ENCODE peak calls at places on chromosomes 11 and 22, in ten cellular contexts. One of them, this sample, is unnamed.

GRCh38 chr11:1847941-1848639 is 4.8 kb upstream of the LSP1 start:
- DNase-seq in HL-60: no peak
- DNase-seq in mucosa of descending colon: no peak
- DNase-seq in foreskin fibroblast: no peak
- DNase-seq in fibroblast of pulmonary artery: peak
- DNase-seq in stomach: no peak
- DNase-seq in NB4: no peak
- DNase-seq in brain microvascular endothelial cell: no peak
- DNase-seq in AG10803: no peak
- DNase-seq in CD8-positive, alpha-beta T cell: no peak
- DNase-seq in this sample: no peak

GRCh38 chr11:44346983-44347382 is 37.0 kb upstream of the ALX4 start:
- DNase-seq in stomach: no peak
- DNase-seq in HL-60: no peak
- DNase-seq in foreskin fibroblast: no peak
- DNase-seq in mucosa of descending colon: no peak
- DNase-seq in brain microvascular endothelial cell: no peak
- DNase-seq in AG10803: no peak
- DNase-seq in CD8-positive, alpha-beta T cell: no peak
- DNase-seq in NB4: no peak
- DNase-seq in fibroblast of pulmonary artery: no peak
- DNase-seq in this sample: no peak

GRCh38 chr11:119134389-119134978 is 13.1 kb downstream of the HINFP start:
- DNase-seq in fibroblast of pulmonary artery: peak
- DNase-seq in AG10803: no peak
- DNase-seq in HL-60: no peak
- DNase-seq in CD8-positive, alpha-beta T cell: no peak
- DNase-seq in brain microvascular endothelial cell: no peak
- DNase-seq in NB4: peak
- DNase-seq in stomach: no peak
- DNase-seq in mucosa of descending colon: no peak
- DNase-seq in foreskin fibroblast: no peak
- DNase-seq in this sample: no peak

GRCh38 chr22:41234815-41235687 is 5.7 kb downstream of the CHADL start:
- DNase-seq in NB4: no peak
- DNase-seq in CD8-positive, alpha-beta T cell: no peak
- DNase-seq in stomach: no peak
- DNase-seq in foreskin fibroblast: no peak
- DNase-seq in AG10803: no peak
- DNase-seq in brain microvascular endothelial cell: no peak
- DNase-seq in mucosa of descending colon: no peak
- DNase-seq in fibroblast of pulmonary artery: no peak
- DNase-seq in HL-60: no peak
- DNase-seq in this sample: no peak

GRCh38 chr22:37484115-37485005 is 1.8 kb downstream of the MFNG start:
- DNase-seq in brain microvascular endothelial cell: no peak
- DNase-seq in HL-60: peak
- DNase-seq in NB4: no peak
- DNase-seq in stomach: peak
- DNase-seq in mucosa of descending colon: peak
- DNase-seq in fibroblast of pulmonary artery: no peak
- DNase-seq in foreskin fibroblast: no peak
- DNase-seq in AG10803: no peak
- DNase-seq in CD8-positive, alpha-beta T cell: peak
- DNase-seq in this sample: no peak

GRCh38 chr22:43013355-43014061 is 1.4 kb downstream of the PACSIN2 start:
- DNase-seq in NB4: peak
- DNase-seq in stomach: no peak
- DNase-seq in AG10803: peak
- DNase-seq in fibroblast of pulmonary artery: no peak
- DNase-seq in mucosa of descending colon: peak
- DNase-seq in HL-60: no peak
- DNase-seq in foreskin fibroblast: no peak
- DNase-seq in CD8-positive, alpha-beta T cell: no peak
- DNase-seq in brain microvascular endothelial cell: no peak
- DNase-seq in this sample: peak

GRCh38 chr22:23305321-23305910 is 125.1 kb downstream of the BCR start:
- DNase-seq in NB4: no peak
- DNase-seq in stomach: no peak
- DNase-seq in brain microvascular endothelial cell: peak
- DNase-seq in AG10803: peak
- DNase-seq in HL-60: no peak
- DNase-seq in mucosa of descending colon: peak
- DNase-seq in fibroblast of pulmonary artery: peak
- DNase-seq in CD8-positive, alpha-beta T cell: no peak
- DNase-seq in foreskin fibroblast: peak
- DNase-seq in this sample: peak

GRCh38 chr11:67312187-67313021 is 9.1 kb downstream of the SSH3 start:
- DNase-seq in foreskin fibroblast: no peak
- DNase-seq in fibroblast of pulmonary artery: no peak
- DNase-seq in CD8-positive, alpha-beta T cell: peak
- DNase-seq in brain microvascular endothelial cell: no peak
- DNase-seq in mucosa of descending colon: peak
- DNase-seq in HL-60: peak
- DNase-seq in stomach: peak
- DNase-seq in NB4: peak
- DNase-seq in AG10803: no peak
- DNase-seq in this sample: no peak

GRCh38 chr11:132080121-132080520 is 709.7 kb downstream of the NTM start:
- DNase-seq in fibroblast of pulmonary artery: no peak
- DNase-seq in CD8-positive, alpha-beta T cell: no peak
- DNase-seq in brain microvascular endothelial cell: no peak
- DNase-seq in AG10803: no peak
- DNase-seq in mucosa of descending colon: no peak
- DNase-seq in stomach: no peak
- DNase-seq in NB4: no peak
- DNase-seq in foreskin fibroblast: peak
- DNase-seq in HL-60: no peak
- DNase-seq in this sample: no peak

GRCh38 chr11:88629496-88629895 is 292.0 kb upstream of the CTSC start:
- DNase-seq in foreskin fibroblast: peak
- DNase-seq in NB4: no peak
- DNase-seq in AG10803: no peak
- DNase-seq in HL-60: no peak
- DNase-seq in fibroblast of pulmonary artery: no peak
- DNase-seq in stomach: no peak
- DNase-seq in brain microvascular endothelial cell: no peak
- DNase-seq in CD8-positive, alpha-beta T cell: no peak
- DNase-seq in mucosa of descending colon: no peak
- DNase-seq in this sample: no peak

GRCh38 chr22:49728566-49729271 is 99.0 kb downstream of the BRD1 start:
- DNase-seq in AG10803: no peak
- DNase-seq in fibroblast of pulmonary artery: no peak
- DNase-seq in CD8-positive, alpha-beta T cell: peak
- DNase-seq in stomach: peak
- DNase-seq in brain microvascular endothelial cell: no peak
- DNase-seq in HL-60: no peak
- DNase-seq in foreskin fibroblast: no peak
- DNase-seq in NB4: no peak
- DNase-seq in mucosa of descending colon: no peak
- DNase-seq in this sample: no peak

GRCh38 chr22:28034760-28035401 is 115.8 kb upstream of the PITPNB start:
- DNase-seq in brain microvascular endothelial cell: peak
- DNase-seq in foreskin fibroblast: peak
- DNase-seq in HL-60: no peak
- DNase-seq in fibroblast of pulmonary artery: peak
- DNase-seq in CD8-positive, alpha-beta T cell: no peak
- DNase-seq in stomach: peak
- DNase-seq in mucosa of descending colon: no peak
- DNase-seq in AG10803: peak
- DNase-seq in NB4: no peak
- DNase-seq in this sample: peak

GRCh38 chr11:123434262-123434661 is 4.2 kb downstream of the GRAMD1B start:
- DNase-seq in foreskin fibroblast: no peak
- DNase-seq in CD8-positive, alpha-beta T cell: no peak
- DNase-seq in fibroblast of pulmonary artery: peak
- DNase-seq in brain microvascular endothelial cell: no peak
- DNase-seq in mucosa of descending colon: no peak
- DNase-seq in AG10803: peak
- DNase-seq in NB4: peak
- DNase-seq in HL-60: no peak
- DNase-seq in stomach: no peak
- DNase-seq in this sample: peak
- TF ChIP-seq CTCF in foreskin fibroblast: peak
- TF ChIP-seq CTCF in CD8-positive, alpha-beta T cell: peak
- TF ChIP-seq CTCF in fibroblast of pulmonary artery: peak
- TF ChIP-seq CTCF in brain microvascular endothelial cell: peak
- TF ChIP-seq CTCF in mucosa of descending colon: no peak
- TF ChIP-seq CTCF in AG10803: peak
- TF ChIP-seq CTCF in NB4: peak
- TF ChIP-seq CTCF in HL-60: no peak
- TF ChIP-seq CTCF in stomach: no peak
- TF ChIP-seq CTCF in this sample: peak

DNA sequence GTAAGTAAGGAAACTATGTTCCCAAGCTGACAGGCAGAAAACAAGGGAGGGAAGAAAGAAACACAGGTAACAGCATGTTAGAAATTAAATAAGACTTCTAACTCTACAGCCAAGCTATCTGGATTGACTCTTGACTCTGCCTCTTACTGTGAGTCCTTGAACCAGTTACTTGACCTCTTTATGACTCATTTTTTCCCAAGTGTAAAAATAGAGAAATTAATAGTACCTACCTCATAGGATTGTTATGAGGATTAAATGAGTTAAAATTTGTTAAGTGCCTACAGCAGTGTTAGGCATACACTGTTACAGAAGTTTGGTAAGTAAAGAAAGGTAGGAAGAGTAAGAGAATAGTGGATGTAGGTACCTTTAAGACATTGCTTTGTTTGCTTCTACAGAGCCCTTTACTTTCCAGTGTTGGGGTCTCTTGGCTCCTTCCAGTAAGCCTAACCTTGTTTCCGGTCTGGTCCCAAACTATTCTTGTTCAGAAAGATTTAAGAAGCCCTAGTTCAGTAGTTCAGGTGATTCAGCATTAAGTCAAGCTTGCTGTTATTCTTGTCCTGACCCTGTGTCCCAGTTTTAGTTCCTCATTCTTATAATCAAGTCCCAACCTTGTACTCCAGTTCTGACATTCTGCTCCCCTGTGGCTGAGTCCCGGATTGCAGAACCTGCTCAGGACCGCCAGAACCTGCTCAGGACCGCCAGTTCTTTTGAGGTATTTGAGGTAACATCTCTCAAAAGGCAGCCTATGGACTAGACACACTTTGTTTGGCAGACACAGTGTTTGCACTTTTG is 963.4 kb upstream of the CCDC90B start:
- DNase-seq in AG10803: no peak
- DNase-seq in NB4: peak
- DNase-seq in foreskin fibroblast: no peak
- DNase-seq in stomach: no peak
- DNase-seq in mucosa of descending colon: no peak
- DNase-seq in brain microvascular endothelial cell: no peak
- DNase-seq in fibroblast of pulmonary artery: no peak
- DNase-seq in HL-60: no peak
- DNase-seq in CD8-positive, alpha-beta T cell: no peak
- DNase-seq in this sample: peak
- H3K4me3 ChIP-seq in AG10803: no peak
- H3K4me3 ChIP-seq in NB4: no peak
- H3K4me3 ChIP-seq in foreskin fibroblast: no peak
- H3K4me3 ChIP-seq in stomach: no peak
- H3K4me3 ChIP-seq in mucosa of descending colon: no peak
- H3K4me3 ChIP-seq in brain microvascular endothelial cell: no peak
- H3K4me3 ChIP-seq in fibroblast of pulmonary artery: no peak
- H3K4me3 ChIP-seq in HL-60: no peak
- H3K4me3 ChIP-seq in CD8-positive, alpha-beta T cell: no peak
- H3K4me3 ChIP-seq in this sample: no peak

GRCh38 chr11:129884581-129884980 is 10.8 kb downstream of the NFRKB start:
- DNase-seq in NB4: no peak
- DNase-seq in AG10803: no peak
- DNase-seq in CD8-positive, alpha-beta T cell: no peak
- DNase-seq in fibroblast of pulmonary artery: no peak
- DNase-seq in stomach: no peak
- DNase-seq in brain microvascular endothelial cell: no peak
- DNase-seq in foreskin fibroblast: no peak
- DNase-seq in HL-60: no peak
- DNase-seq in mucosa of descending colon: no peak
- DNase-seq in this sample: no peak

GRCh38 chr11:129880311-129880710 is 15.1 kb downstream of the NFRKB start:
- DNase-seq in AG10803: no peak
- DNase-seq in NB4: no peak
- DNase-seq in foreskin fibroblast: no peak
- DNase-seq in CD8-positive, alpha-beta T cell: no peak
- DNase-seq in HL-60: no peak
- DNase-seq in mucosa of descending colon: no peak
- DNase-seq in stomach: no peak
- DNase-seq in fibroblast of pulmonary artery: no peak
- DNase-seq in brain microvascular endothelial cell: no peak
- DNase-seq in this sample: no peak

GRCh38 chr11:129885381-129885780 is 10.0 kb downstream of the NFRKB start:
- DNase-seq in CD8-positive, alpha-beta T cell: no peak
- DNase-seq in mucosa of descending colon: no peak
- DNase-seq in HL-60: no peak
- DNase-seq in stomach: no peak
- DNase-seq in NB4: no peak
- DNase-seq in fibroblast of pulmonary artery: no peak
- DNase-seq in AG10803: no peak
- DNase-seq in brain microvascular endothelial cell: no peak
- DNase-seq in foreskin fibroblast: no peak
- DNase-seq in this sample: no peak

GRCh38 chr11:129881570-129882170 is 13.7 kb downstream of the NFRKB start:
- DNase-seq in fibroblast of pulmonary artery: peak
- DNase-seq in NB4: peak
- DNase-seq in AG10803: peak
- DNase-seq in HL-60: no peak
- DNase-seq in CD8-positive, alpha-beta T cell: peak
- DNase-seq in brain microvascular endothelial cell: peak
- DNase-seq in mucosa of descending colon: no peak
- DNase-seq in stomach: peak
- DNase-seq in foreskin fibroblast: peak
- DNase-seq in this sample: peak
- TF ChIP-seq CTCF in fibroblast of pulmonary artery: peak
- TF ChIP-seq CTCF in NB4: peak
- TF ChIP-seq CTCF in AG10803: peak
- TF ChIP-seq CTCF in HL-60: peak
- TF ChIP-seq CTCF in CD8-positive, alpha-beta T cell: peak
- TF ChIP-seq CTCF in brain microvascular endothelial cell: peak
- TF ChIP-seq CTCF in mucosa of descending colon: no peak
- TF ChIP-seq CTCF in stomach: peak
- TF ChIP-seq CTCF in foreskin fibroblast: peak
- TF ChIP-seq CTCF in this sample: peak

GRCh38 chr11:47181271-47181670 is 4.6 kb upstream of the ARFGAP2 start:
- DNase-seq in mucosa of descending colon: no peak
- DNase-seq in fibroblast of pulmonary artery: no peak
- DNase-seq in AG10803: no peak
- DNase-seq in NB4: no peak
- DNase-seq in foreskin fibroblast: no peak
- DNase-seq in CD8-positive, alpha-beta T cell: no peak
- DNase-seq in stomach: no peak
- DNase-seq in brain microvascular endothelial cell: no peak
- DNase-seq in HL-60: no peak
- DNase-seq in this sample: no peak
- H3K4me3 ChIP-seq in mucosa of descending colon: no peak
- H3K4me3 ChIP-seq in fibroblast of pulmonary artery: no peak
- H3K4me3 ChIP-seq in AG10803: no peak
- H3K4me3 ChIP-seq in NB4: no peak
- H3K4me3 ChIP-seq in foreskin fibroblast: no peak
- H3K4me3 ChIP-seq in CD8-positive, alpha-beta T cell: no peak
- H3K4me3 ChIP-seq in stomach: no peak
- H3K4me3 ChIP-seq in brain microvascular endothelial cell: no peak
- H3K4me3 ChIP-seq in HL-60: no peak
- H3K4me3 ChIP-seq in this sample: no peak

This sample was measured in cardiac fibroblast.